ENCODE peak calls at places on chromosome 13, in four cellular contexts. J, E, X and P are unnamed samples.

GRCh38 chr13:65149687-65150086 is 2080.4 kb downstream of the PCDH9 start:
- DNase-seq in E (no peak), J (no peak), X (no peak), P (no peak)

GRCh38 chr13:27789495-27790303 is 2.6 kb upstream of the GSX1 start:
- DNase-seq in X (no peak), J (no peak), E (no peak), P (peak; percentile 20)

GRCh38 chr13:110258876-110259631 is 47.9 kb downstream of the COL4A1 start:
- DNase-seq in E (no peak), J (no peak), X (no peak), P (no peak)

GRCh38 chr13:44293908-44294735 is 79.5 kb upstream of the SERP2 start:
- DNase-seq in J (no peak), E (no peak), X (no peak), P (no peak)

GRCh38 chr13:103222683-103223082 is 156.5 kb upstream of the SLC10A2 start:
- DNase-seq in X (no peak), J (no peak), E (no peak), P (no peak)

GRCh38 chr13:76820759-76821158 is 65.4 kb downstream of the KCTD12 start:
- DNase-seq in E (no peak), J (no peak), X (no peak), P (no peak)

GRCh38 chr13:42412812-42413795 is 141.2 kb downstream of the AKAP11 start:
- DNase-seq in J (no peak), X (no peak), E (no peak), P (no peak)

GRCh38 chr13:97395437-97396136 is 38.4 kb upstream of the RAP2A start:
- DNase-seq in E (no peak), X (no peak), J (no peak), P (no peak)

GRCh38 chr13:44312898-44313551 is 60.6 kb upstream of the SERP2 start:
- DNase-seq in E (peak; percentile 88), X (peak; percentile 82), J (no peak), P (peak; percentile 14)

GRCh38 chr13:95457294-95457693 is 95.2 kb upstream of the CLDN10 start:
- DNase-seq in E (no peak), X (no peak), J (no peak), P (no peak)

GRCh38 chr13:32318072-32318471 is 2.8 kb downstream of the BRCA2 start:
- DNase-seq in E (no peak), J (no peak), X (no peak), P (no peak)

GRCh38 chr13:33186851-33187250 is 98.7 kb downstream of the STARD13 start:
- DNase-seq in E (no peak), X (peak; percentile 17), J (no peak), P (no peak)

GRCh38 chr13:46605824-46606554 is 53.0 kb downstream of the LRCH1 start:
- DNase-seq in X (no peak), J (no peak), E (no peak), P (no peak)

GRCh38 chr13:66673401-66673800 is 556.7 kb downstream of the PCDH9 start:
- DNase-seq in J (no peak), E (no peak), X (no peak), P (peak; percentile 0)

GRCh38 chr13:48072787-48073186 is 22.1 kb downstream of the MED4 start:
- DNase-seq in E (no peak), X (no peak), J (no peak), P (no peak)

GRCh38 chr13:41137951-41138350 is 5.3 kb upstream of the KBTBD6 start:
- DNase-seq in X (no peak), J (no peak), E (no peak), P (no peak)

GRCh38 chr13:73661687-73662425 is 472.3 kb downstream of the KLF12 start:
- DNase-seq in E (no peak), X (no peak), J (no peak), P (peak; percentile 25)
- TF ChIP-seq TCF7L2 in E (no peak), X (no peak), J (no peak), P (no peak)

DNA sequence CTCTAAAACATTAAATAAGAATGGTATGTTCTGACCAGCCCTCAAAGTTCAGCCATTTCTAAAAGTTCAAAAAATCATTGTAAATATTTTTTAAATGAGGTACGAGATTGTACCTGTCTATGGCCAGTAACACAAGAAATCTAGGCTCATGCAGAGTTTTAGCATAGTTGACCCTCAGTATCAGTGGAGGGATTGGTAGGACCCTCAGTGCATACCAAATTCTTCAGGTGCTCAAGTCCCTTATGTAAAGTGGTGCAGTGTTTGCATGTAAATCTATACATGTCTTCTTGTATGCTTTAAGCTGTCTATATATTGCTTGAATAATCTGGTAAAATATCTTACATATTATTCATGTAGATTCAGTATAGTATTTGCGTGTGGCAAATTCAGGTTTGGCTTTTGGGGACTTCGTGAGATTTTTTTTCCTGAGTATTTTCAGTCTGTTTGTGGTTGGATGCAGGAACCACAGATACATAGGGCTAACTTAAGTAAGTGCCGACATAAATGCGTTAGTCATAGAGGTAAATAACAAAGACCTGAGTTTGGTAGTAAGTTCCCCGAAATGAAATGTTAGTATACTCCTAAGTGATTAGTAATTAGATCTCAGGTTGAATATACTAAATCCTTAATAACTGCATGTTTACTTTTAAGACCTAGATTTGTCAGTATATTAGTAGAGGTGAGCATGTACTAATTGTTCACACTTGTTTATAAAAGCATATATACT is 7.8 kb downstream of the MIR17HG start:
- DNase-seq in J (no peak), X (no peak), E (no peak), P (no peak)
- TF ChIP-seq TCF7L2 in J (no peak), X (no peak), E (no peak), P (no peak)

GRCh38 chr13:20424959-20425358 is 100.7 kb downstream of the CRYL1 start:
- DNase-seq in X (no peak), E (no peak), J (no peak), P (no peak)
- TF ChIP-seq TCF7L2 in X (no peak), E (no peak), J (no peak), P (no peak)

GRCh38 chr13:51946163-51946669 is 65.0 kb downstream of the ATP7B start:
- DNase-seq in X (no peak), E (no peak), J (no peak), P (no peak)
- TF ChIP-seq TCF7L2 in X (no peak), E (no peak), J (no peak), P (no peak)

GRCh38 chr13:78410164-78410563 is 193.2 kb downstream of the POU4F1 start:
- DNase-seq in E (no peak), J (no peak), X (no peak), P (no peak)

GRCh38 chr13:78404961-78405360 is 198.4 kb downstream of the POU4F1 start:
- DNase-seq in E (no peak), X (no peak), J (no peak), P (no peak)

GRCh38 chr13:78409172-78409571 is 194.2 kb downstream of the POU4F1 start:
- DNase-seq in E (no peak), J (no peak), X (no peak), P (no peak)

GRCh38 chr13:78413887-78414553 is 189.3 kb downstream of the POU4F1 start:
- DNase-seq in X (no peak), E (no peak), J (no peak), P (no peak)

GRCh38 chr13:78410847-78411246 is 192.5 kb downstream of the POU4F1 start:
- DNase-seq in E (no peak), X (no peak), J (no peak), P (no peak)
- TF ChIP-seq TCF7L2 in E (no peak), X (no peak), J (no peak), P (no peak)

GRCh38 chr13:30078059-30078458 is 227.6 kb upstream of the UBL3 start:
- DNase-seq in J (no peak), X (no peak), E (no peak), P (no peak)
- TF ChIP-seq TCF7L2 in J (no peak), X (no peak), E (no peak), P (no peak)

GRCh38 chr13:26202365-26202972 is 19.6 kb downstream of the RNF6 start:
- DNase-seq in J (no peak), E (no peak), X (no peak), P (no peak)
- TF ChIP-seq TCF7L2 in J (no peak), E (no peak), X (no peak), P (no peak)